ENCODE peak calls at places on chromosomes 5 and 9, in six cellular contexts. Y is heart left ventricle, M is GM23248, W is heart right ventricle, V is ovary, C is cardiac muscle cell. L is an unnamed sample.

GRCh38 chr5:137220523-137220927 is 278.6 kb downstream of the SPOCK1 start:
- DNase-seq in Y (no peak), M (peak; percentile 95), W (no peak), V (no peak), C (peak; percentile 52), L (no peak)

GRCh38 chr9:77420641-77421040 is 227.5 kb downstream of the GNA14 start:
- DNase-seq in Y (no peak), M (no peak), W (no peak), V (no peak), C (no peak), L (no peak)

GRCh38 chr9:70091553-70091952 is 47.9 kb downstream of the MAMDC2 start:
- DNase-seq in Y (no peak), M (no peak), W (no peak), V (no peak), C (no peak), L (no peak)

GRCh38 chr5:177093082-177093712 is 6.5 kb downstream of the FGFR4 start:
- DNase-seq in Y (no peak), M (no peak), W (no peak), V (no peak), C (no peak), L (no peak)

GRCh38 chr5:52987711-52988329 is 1.3 kb upstream of the ITGA2 start:
- DNase-seq in Y (no peak), M (peak; percentile 84), W (no peak), V (no peak), C (no peak), L (no peak)

GRCh38 chr9:27117489-27118135 is 8.6 kb downstream of the TEK start:
- DNase-seq in Y (peak; percentile 79), M (peak; percentile 79), W (peak; percentile 78), V (no peak), C (no peak), L (no peak)

GRCh38 chr5:19031491-19031890 is 956.5 kb downstream of the CDH18 start:
- DNase-seq in Y (no peak), M (no peak), W (no peak), V (no peak), C (no peak), L (no peak)

GRCh38 chr9:72150172-72150571 is 932 bp downstream of the GDA start:
- DNase-seq in Y (no peak), M (no peak), W (no peak), V (no peak), C (no peak), L (no peak)

GRCh38 chr5:94674841-94675382 is 56.4 kb downstream of the SLF1 start:
- DNase-seq in Y (no peak), M (peak; percentile 39), W (no peak), V (no peak), C (no peak), L (no peak)

GRCh38 chr5:139251695-139252288 is 41.7 kb upstream of the MATR3 start:
- DNase-seq in Y (no peak), M (peak; percentile 48), W (no peak), V (no peak), C (no peak), L (no peak)

GRCh38 chr9:111148994-111149759 is 110.9 kb upstream of the LPAR1 start:
- DNase-seq in Y (no peak), M (peak; percentile 45), W (peak; percentile 15), V (no peak), C (no peak), L (no peak)

GRCh38 chr5:154191467-154192261 is 1.1 kb downstream of the GALNT10 start:
- DNase-seq in Y (no peak), M (peak; percentile 70), W (no peak), V (no peak), C (no peak), L (peak; percentile 56)

GRCh38 chr5:123943136-123943535 is 431.2 kb downstream of the CSNK1G3 start:
- DNase-seq in Y (no peak), M (no peak), W (no peak), V (no peak), C (no peak), L (no peak)

GRCh38 chr9:77661696-77662095 is 13.6 kb upstream of the GNA14 start:
- DNase-seq in Y (no peak), M (no peak), W (no peak), V (no peak), C (no peak), L (no peak)

GRCh38 chr5:1886634-1887399 is 4.1 kb upstream of the IRX4 start:
- DNase-seq in Y (peak; percentile 49), M (no peak), W (peak; percentile 39), V (no peak), C (peak; percentile 60), L (no peak)

GRCh38 chr5:151926186-151926585 is 1.5 kb upstream of the GLRA1 start:
- DNase-seq in Y (no peak), M (no peak), W (no peak), V (no peak), C (no peak), L (no peak)

GRCh38 chr5:149658299-149658698 is 71.8 kb upstream of the PPARGC1B start:
- DNase-seq in Y (no peak), M (no peak), W (no peak), V (no peak), C (no peak), L (no peak)

GRCh38 chr5:113036321-113036720 is 59.7 kb downstream of the DCP2 start:
- DNase-seq in Y (no peak), M (no peak), W (no peak), V (no peak), C (no peak), L (no peak)

GRCh38 chr5:113038136-113038535 is 61.5 kb downstream of the DCP2 start:
- DNase-seq in Y (no peak), M (no peak), W (no peak), V (no peak), C (no peak), L (no peak)

GRCh38 chr5:113036826-113037225 is 60.2 kb downstream of the DCP2 start:
- DNase-seq in Y (no peak), M (no peak), W (no peak), V (no peak), C (no peak), L (no peak)

GRCh38 chr5:113034182-113034773 is 57.7 kb downstream of the DCP2 start:
- DNase-seq in Y (no peak), M (peak; percentile 98), W (no peak), V (no peak), C (no peak), L (no peak)

GRCh38 chr5:113035096-113035495 is 58.5 kb downstream of the DCP2 start:
- DNase-seq in Y (no peak), M (peak; percentile 30), W (no peak), V (no peak), C (no peak), L (no peak)
- H3K27ac ChIP-seq in Y (no peak overlapping the region), M (peak overlapping the region; percentile 46), W (no peak overlapping the region), V (no peak overlapping the region), C (no peak overlapping the region), L (no peak overlapping the region)

GRCh38 chr5:132778856-132779255 is 1.8 kb upstream of the SEPTIN8 start:
- DNase-seq in Y (no peak), M (no peak), W (no peak), V (no peak), C (no peak), L (no peak)
- H3K27me3 ChIP-seq in Y (no peaks in the 10 kb centered on the region), M (no peaks in the 10 kb centered on the region), W (no peaks in the 10 kb centered on the region), V (no peaks in the 10 kb centered on the region), C (peaks cover 54% of the 10 kb centered on the region), L (peaks cover 8% of the 10 kb centered on the region)

GRCh38 chr9:81671880-81672280 is 17.5 kb downstream of the TLE1 start:
- DNase-seq in Y (peak; percentile 83), M (no peak), W (peak; percentile 82), V (peak; percentile 93), C (peak; percentile 25), L (no peak)

GRCh38 chr9:81665514-81665838 is 23.9 kb downstream of the TLE1 start:
- DNase-seq in Y (no peak), M (no peak), W (no peak), V (no peak), C (no peak), L (no peak)

GRCh38 chr9:81673310-81673709 is 16.0 kb downstream of the TLE1 start:
- DNase-seq in Y (no peak), M (no peak), W (no peak), V (no peak), C (no peak), L (no peak)

GRCh38 chr9:81666123-81666522 is 23.2 kb downstream of the TLE1 start:
- DNase-seq in Y (no peak), M (no peak), W (no peak), V (no peak), C (no peak), L (no peak)

DNA sequence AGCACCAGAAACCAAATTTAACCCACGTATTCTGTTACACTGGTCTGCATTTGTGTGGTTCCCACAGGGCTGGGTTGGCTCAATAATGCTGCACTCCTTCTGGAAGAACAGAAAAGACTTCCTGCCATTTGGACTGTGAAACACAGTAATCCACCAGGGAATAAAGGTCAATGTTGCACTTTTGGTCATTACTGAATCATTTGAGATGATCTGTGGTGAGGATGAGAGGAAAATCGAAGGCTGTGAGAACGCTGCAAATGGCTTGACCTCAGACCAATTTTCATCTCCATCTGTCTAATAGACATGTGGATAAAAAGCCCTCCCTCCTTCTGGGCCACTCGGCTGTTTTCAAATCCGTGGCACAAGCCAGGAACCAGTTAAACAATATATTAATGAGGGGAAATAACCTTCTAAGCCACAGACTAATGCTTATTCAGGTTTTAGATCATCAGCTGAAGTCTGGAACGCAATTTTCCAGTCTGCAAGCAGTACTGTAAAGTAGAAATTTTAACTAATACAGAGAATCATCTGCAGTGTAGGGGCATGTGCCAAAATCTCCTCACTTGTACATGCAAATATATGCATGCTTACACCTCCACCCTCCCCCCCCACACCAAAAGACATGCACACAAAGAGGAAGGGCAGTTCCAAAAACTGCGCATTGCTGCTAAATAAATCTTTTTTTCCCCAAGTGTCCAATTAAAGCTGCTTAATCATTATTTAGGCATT is 20.2 kb downstream of the TLE1 start:
- DNase-seq in Y (no peak), M (no peak), W (no peak), V (no peak), C (no peak), L (no peak)
- H3K4me1 ChIP-seq in Y (peaks cover 3% of the 10 kb centered on the region), M (no peaks in the 10 kb centered on the region), W (peaks cover 44% of the 10 kb centered on the region), V (peaks cover 17% of the 10 kb centered on the region), C (peaks cover 13% of the 10 kb centered on the region), L (no peaks in the 10 kb centered on the region)

GRCh38 chr5:104513621-104514020 is 951.0 kb upstream of the NUDT12 start:
- DNase-seq in Y (no peak), M (no peak), W (no peak), V (no peak), C (no peak), L (no peak)
- H3K27ac ChIP-seq in Y (no peak overlapping the region), M (no peak overlapping the region), W (no peak overlapping the region), V (no peak overlapping the region), C (no peak overlapping the region), L (no peak overlapping the region)

GRCh38 chr9:113347479-113347878 is 1.9 kb upstream of the BSPRY start:
- DNase-seq in Y (no peak), M (no peak), W (no peak), V (no peak), C (no peak), L (no peak)
- H3K27me3 ChIP-seq in Y (no peaks in the 10 kb centered on the region), M (peaks cover 44% of the 10 kb centered on the region), W (peaks cover 30% of the 10 kb centered on the region), V (no peaks in the 10 kb centered on the region), C (peaks cover 47% of the 10 kb centered on the region), L (peaks cover 3% of the 10 kb centered on the region)